ENCODE peak calls at places on chromosomes 1 and 21, in nine cellular contexts. S is fibroblast of lung, T is breast epithelium, J is WERI-Rb-1, K is osteocyte, I is fibroblast of pulmonary artery, L is neural progenitor cell, Z is RWPE1, D is NB4. P is an unnamed sample.

GRCh38 chr1:20634594-20635084 is 1.4 kb downstream of the PINK1 start:
- DNase-seq in S (peak; percentile 58), T (peak; percentile 61), J (peak; percentile 64), K (no peak), I (peak; percentile 39), L (peak; percentile 81), Z (peak; percentile 63), D (peak; percentile 73), P (no peak)

GRCh38 chr1:15382601-15383518 is 26.8 kb upstream of the EFHD2 start:
- DNase-seq in S (no peak), T (no peak), J (peak; percentile 25), K (no peak), I (no peak), L (no peak), Z (no peak), D (no peak), P (no peak)

GRCh38 chr21:46393941-46394818 is 64.5 kb upstream of the DIP2A start:
- DNase-seq in S (peak; percentile 14), T (no peak), J (no peak), K (no peak), I (no peak), L (no peak), Z (no peak), D (no peak), P (no peak)

GRCh38 chr21:31560479-31560878 is 99.0 kb upstream of the SOD1 start:
- DNase-seq in S (no peak), T (no peak), J (no peak), K (no peak), I (no peak), L (no peak), Z (no peak), D (no peak), P (no peak)

GRCh38 chr1:247277211-247277610 is 21.3 kb downstream of the VN1R5 start:
- DNase-seq in S (no peak), T (no peak), J (no peak), K (no peak), I (no peak), L (no peak), Z (no peak), D (no peak), P (no peak)

GRCh38 chr1:18890704-18891103 is 11.7 kb downstream of the ALDH4A1 start:
- DNase-seq in S (peak; percentile 62), T (no peak), J (no peak), K (no peak), I (peak; percentile 26), L (no peak), Z (no peak), D (no peak), P (no peak)

GRCh38 chr1:117017648-117018047 is 16.1 kb downstream of the CD101 start:
- DNase-seq in S (peak; percentile 39), T (no peak), J (peak; percentile 90), K (no peak), I (no peak), L (no peak), Z (no peak), D (no peak), P (peak; percentile 29)

GRCh38 chr1:107530543-107530942 is 389.7 kb downstream of the NTNG1 start:
- DNase-seq in S (peak; percentile 69), T (no peak), J (no peak), K (no peak), I (no peak), L (no peak), Z (peak; percentile 41), D (no peak), P (no peak)

GRCh38 chr1:41122851-41123518 is 101.5 kb upstream of the SLFNL1 start:
- DNase-seq in S (peak; percentile 83), T (no peak), J (peak; percentile 22), K (no peak), I (peak; percentile 63), L (peak; percentile 15), Z (peak; percentile 73), D (peak; percentile 44), P (no peak)

GRCh38 chr1:226655251-226656163 is 83.6 kb downstream of the ITPKB start:
- DNase-seq in S (no peak), T (no peak), J (no peak), K (no peak), I (no peak), L (no peak), Z (no peak), D (peak; percentile 52), P (no peak)

DNA sequence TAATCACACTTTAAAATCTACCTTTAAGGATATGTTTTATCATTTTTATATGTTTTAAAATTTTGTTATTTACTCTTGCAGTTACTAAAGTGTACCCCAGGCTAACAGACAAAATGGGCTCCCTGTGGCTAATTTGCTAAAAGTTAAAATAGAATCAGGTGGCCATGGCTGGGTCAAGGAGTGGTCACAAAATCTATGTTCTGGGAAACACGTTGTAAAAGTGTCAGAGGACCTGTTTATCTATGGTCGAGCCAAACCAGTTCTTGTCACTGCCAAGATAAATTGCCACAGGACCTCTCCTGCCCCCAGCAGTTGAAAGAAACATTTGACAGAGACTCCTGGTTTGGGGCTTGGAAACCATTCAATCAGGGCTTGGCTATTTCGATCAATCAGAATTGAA is 21.2 kb upstream of the TTLL7 start:
- DNase-seq in S (no peak), T (no peak), J (no peak), K (no peak), I (no peak), L (no peak), Z (no peak), D (no peak), P (no peak)
- TF ChIP-seq CTCF in S (no peak), T (no peak), J (no peak), K (no peak), I (no peak), L (no peak), Z (no peak), D (no peak), P (no peak)

GRCh38 chr21:35616090-35616489 is 444.2 kb downstream of the SETD4 start:
- DNase-seq in S (peak; percentile 52), T (no peak), J (no peak), K (no peak), I (peak; percentile 69), L (no peak), Z (no peak), D (peak; percentile 56), P (no peak)
- TF ChIP-seq CTCF in S (peak; percentile 39), T (peak; percentile 22), J (no peak), K (peak; percentile 75), I (peak; percentile 47), L (no peak), Z (peak; percentile 43), D (peak; percentile 24), P (no peak)

GRCh38 chr1:91021686-91022517 is at the start of gene ZNF644:
- DNase-seq in S (peak; percentile 86), T (peak; percentile 91), J (peak; percentile 89), K (peak; percentile 96), I (peak; percentile 95), L (peak; percentile 94), Z (peak; percentile 95), D (peak; percentile 97), P (peak; percentile 57)

GRCh38 chr1:91024501-91025119 is 2.8 kb upstream of the ZNF644 start:
- DNase-seq in S (no peak), T (no peak), J (no peak), K (no peak), I (no peak), L (no peak), Z (no peak), D (no peak), P (no peak)

GRCh38 chr1:91022518-91022929 is 689 bp upstream of the ZNF644 start:
- DNase-seq in S (no peak), T (no peak), J (no peak), K (no peak), I (no peak), L (peak; percentile 13), Z (no peak), D (no peak), P (no peak)

GRCh38 chr1:91026320-91026719 is 4.5 kb upstream of the ZNF644 start:
- DNase-seq in S (no peak), T (no peak), J (no peak), K (no peak), I (no peak), L (no peak), Z (no peak), D (no peak), P (no peak)

GRCh38 chr1:91026777-91027176 is 4.9 kb upstream of the ZNF644 start:
- DNase-seq in S (peak; percentile 27), T (no peak), J (no peak), K (no peak), I (peak; percentile 45), L (no peak), Z (peak; percentile 16), D (no peak), P (no peak)
- TF ChIP-seq CTCF in S (peak; percentile 28), T (no peak), J (no peak), K (peak; percentile 43), I (peak; percentile 62), L (no peak), Z (no peak), D (peak; percentile 12), P (no peak)

GRCh38 chr1:213061263-213061662 is 10.2 kb downstream of the RPS6KC1 start:
- DNase-seq in S (no peak), T (no peak), J (no peak), K (no peak), I (no peak), L (no peak), Z (no peak), D (no peak), P (no peak)
- TF ChIP-seq CTCF in S (no peak), T (no peak), J (no peak), K (no peak), I (no peak), L (no peak), Z (no peak), D (no peak), P (no peak)

P was measured in D721Med.